ENCODE peak calls at places on chromosomes 11 and 22, in four cellular contexts. P, Q, F and V are unnamed samples.

GRCh38 chr11:129163714-129164164 is 28.4 kb downstream of the ARHGAP32 start:
- DNase-seq in F (no peak), P (no peak), Q (no peak), V (no peak)

GRCh38 chr11:93845181-93846092 is 5.0 kb downstream of the VSTM5 start:
- DNase-seq in P (no peak), Q (no peak), F (no peak), V (no peak)

GRCh38 chr11:28619870-28620540 is 511.8 kb downstream of the METTL15 start:
- DNase-seq in F (no peak), P (no peak), Q (no peak), V (no peak)

GRCh38 chr11:11032072-11032471 is 174.2 kb upstream of the ZBED5 start:
- DNase-seq in P (no peak), F (no peak), Q (no peak), V (no peak)

GRCh38 chr22:39833610-39834009 is 60.0 kb downstream of the ENTHD1 start:
- DNase-seq in P (no peak), F (no peak), Q (no peak), V (no peak)

GRCh38 chr11:79086056-79086455 is 354.8 kb downstream of the TENM4 start:
- DNase-seq in P (no peak), Q (no peak), F (no peak), V (no peak)

GRCh38 chr11:62033191-62034044 is 66.0 kb upstream of the FTH1 start:
- DNase-seq in Q (no peak), F (no peak), P (no peak), V (no peak)

GRCh38 chr22:29215012-29215860 is 9.5 kb downstream of the EMID1 start:
- DNase-seq in F (no peak), Q (no peak), P (no peak), V (no peak)

GRCh38 chr11:128939591-128939990 is 3.1 kb downstream of the TP53AIP1 start:
- DNase-seq in Q (no peak), F (no peak), P (no peak), V (no peak)

GRCh38 chr11:63406458-63406857 is 36.9 kb downstream of the SLC22A9 start:
- DNase-seq in F (no peak), P (no peak), Q (no peak), V (no peak)

GRCh38 chr11:3000032-3000961 is 8.2 kb upstream of the NAP1L4 start:
- DNase-seq in P (peak), Q (peak), F (no peak), V (peak)

GRCh38 chr11:45607995-45608394 is 57.4 kb downstream of the CHST1 start:
- DNase-seq in P (peak), F (no peak), Q (no peak), V (no peak)

GRCh38 chr22:50531546-50532352 is 1.9 kb upstream of the TYMP start:
- DNase-seq in F (peak), P (peak), Q (peak), V (peak)

GRCh38 chr22:31588970-31589675 is 72.9 kb downstream of the PISD start:
- DNase-seq in P (no peak), Q (no peak), F (no peak), V (no peak)

GRCh38 chr11:41189711-41190477 is 269.6 kb downstream of the LRRC4C start:
- DNase-seq in Q (peak), P (no peak), F (no peak), V (no peak)

GRCh38 chr11:84673753-84674152 is 953.4 kb downstream of the DLG2 start:
- DNase-seq in Q (no peak), F (no peak), P (no peak), V (no peak)

GRCh38 chr11:2885676-2886081 is at the start of gene CDKN1C:
- DNase-seq in F (peak), P (peak), Q (peak), V (peak)